ENCODE peak calls at places on chromosomes 1 and 21, in five cellular contexts. One of them, this sample, is unnamed.
A peak's percentile ranks its signal among the peaks of the same experiment; 100 is the strongest.

GRCh38 chr21:32241434-32241785 is 37.4 kb downstream of the MIS18A start:
- DNase-seq in GM23338: no peak
- DNase-seq in SK-N-SH: no peak
- DNase-seq in neuronal stem cell: no peak
- DNase-seq in neural progenitor cell: no peak
- DNase-seq in this sample: no peak

GRCh38 chr1:58861510-58861909 is 77.7 kb upstream of the JUN start:
- DNase-seq in SK-N-SH: no peak
- DNase-seq in neuronal stem cell: no peak
- DNase-seq in GM23338: no peak
- DNase-seq in neural progenitor cell: no peak
- DNase-seq in this sample: no peak

GRCh38 chr1:200733907-200734306 is 4.8 kb upstream of the CAMSAP2 start:
- DNase-seq in neural progenitor cell: no peak
- DNase-seq in SK-N-SH: no peak
- DNase-seq in GM23338: no peak
- DNase-seq in neuronal stem cell: no peak
- DNase-seq in this sample: no peak

GRCh38 chr1:108704501-108704900 is 8.2 kb upstream of the FNDC7 start:
- DNase-seq in neuronal stem cell: no peak
- DNase-seq in GM23338: no peak
- DNase-seq in neural progenitor cell: no peak
- DNase-seq in SK-N-SH: no peak
- DNase-seq in this sample: no peak

GRCh38 chr21:24118738-24119470 is 1488.4 kb downstream of the MRPL39 start:
- DNase-seq in neural progenitor cell: no peak
- DNase-seq in GM23338: no peak
- DNase-seq in neuronal stem cell: no peak
- DNase-seq in SK-N-SH: no peak
- DNase-seq in this sample: no peak

GRCh38 chr1:175802407-175803123 is 59.2 kb upstream of the TNR start:
- DNase-seq in neural progenitor cell: peak; percentile 12
- DNase-seq in neuronal stem cell: no peak
- DNase-seq in GM23338: peak; percentile 8
- DNase-seq in SK-N-SH: no peak
- DNase-seq in this sample: no peak

GRCh38 chr1:111199881-111200801 is at the start of gene DENND2D:
- DNase-seq in SK-N-SH: no peak
- DNase-seq in GM23338: no peak
- DNase-seq in neuronal stem cell: no peak
- DNase-seq in neural progenitor cell: no peak
- DNase-seq in this sample: no peak

GRCh38 chr21:22374218-22374969 is 1376.2 kb downstream of the NCAM2 start:
- DNase-seq in neural progenitor cell: peak; percentile 68
- DNase-seq in neuronal stem cell: peak; percentile 5
- DNase-seq in SK-N-SH: no peak
- DNase-seq in GM23338: peak; percentile 40
- DNase-seq in this sample: no peak

GRCh38 chr1:1185101-1185765 is 11.6 kb downstream of the TTLL10 start:
- DNase-seq in neural progenitor cell: peak; percentile 18
- DNase-seq in neuronal stem cell: no peak
- DNase-seq in SK-N-SH: peak; percentile 31
- DNase-seq in GM23338: peak; percentile 1
- DNase-seq in this sample: no peak

GRCh38 chr1:228090613-228091081 is 8.1 kb downstream of the ARF1 start:
- DNase-seq in SK-N-SH: no peak
- DNase-seq in neuronal stem cell: no peak
- DNase-seq in neural progenitor cell: no peak
- DNase-seq in GM23338: no peak
- DNase-seq in this sample: peak; percentile 90

GRCh38 chr21:28111151-28111619 is 881.5 kb downstream of the LTN1 start:
- DNase-seq in GM23338: no peak
- DNase-seq in neural progenitor cell: no peak
- DNase-seq in neuronal stem cell: no peak
- DNase-seq in SK-N-SH: peak; percentile 67
- DNase-seq in this sample: no peak

GRCh38 chr1:66940968-66941367 is 16.2 kb downstream of the MIER1 start:
- DNase-seq in neuronal stem cell: no peak
- DNase-seq in neural progenitor cell: no peak
- DNase-seq in SK-N-SH: no peak
- DNase-seq in GM23338: no peak
- DNase-seq in this sample: no peak

GRCh38 chr1:151286619-151287340 is 4.7 kb downstream of the ZNF687 start:
- DNase-seq in neural progenitor cell: no peak
- DNase-seq in neuronal stem cell: no peak
- DNase-seq in SK-N-SH: no peak
- DNase-seq in GM23338: no peak
- DNase-seq in this sample: no peak

GRCh38 chr1:35053433-35053832 is 21.7 kb upstream of the ZMYM6 start:
- DNase-seq in GM23338: no peak
- DNase-seq in neuronal stem cell: no peak
- DNase-seq in SK-N-SH: no peak
- DNase-seq in neural progenitor cell: no peak
- DNase-seq in this sample: no peak

GRCh38 chr1:23624440-23624839 is 65.1 kb upstream of the ID3 start:
- DNase-seq in SK-N-SH: no peak
- DNase-seq in neuronal stem cell: no peak
- DNase-seq in neural progenitor cell: no peak
- DNase-seq in GM23338: no peak
- DNase-seq in this sample: no peak

GRCh38 chr1:221449194-221449593 is 292.7 kb downstream of the DUSP10 start:
- DNase-seq in neural progenitor cell: no peak
- DNase-seq in neuronal stem cell: no peak
- DNase-seq in GM23338: no peak
- DNase-seq in SK-N-SH: no peak
- DNase-seq in this sample: no peak

GRCh38 chr1:153122831-153123421 is 9.6 kb upstream of the SPRR2F start:
- DNase-seq in SK-N-SH: no peak
- DNase-seq in GM23338: peak; percentile 94
- DNase-seq in neuronal stem cell: peak; percentile 12
- DNase-seq in neural progenitor cell: peak; percentile 16
- DNase-seq in this sample: peak; percentile 86

GRCh38 chr1:54371936-54372385 is 34.2 kb downstream of the SSBP3 start:
- DNase-seq in neuronal stem cell: no peak
- DNase-seq in GM23338: no peak
- DNase-seq in SK-N-SH: no peak
- DNase-seq in neural progenitor cell: no peak
- DNase-seq in this sample: no peak

GRCh38 chr1:7778133-7778628 is 5.9 kb upstream of the PER3 start:
- DNase-seq in GM23338: no peak
- DNase-seq in SK-N-SH: no peak
- DNase-seq in neuronal stem cell: no peak
- DNase-seq in neural progenitor cell: no peak
- DNase-seq in this sample: no peak

GRCh38 chr1:53393325-53393792 is 65.5 kb upstream of the LRP8 start:
- DNase-seq in neural progenitor cell: peak; percentile 87
- DNase-seq in SK-N-SH: peak; percentile 86
- DNase-seq in neuronal stem cell: peak; percentile 84
- DNase-seq in GM23338: peak; percentile 81
- DNase-seq in this sample: peak; percentile 37

GRCh38 chr1:167057297-167057688 is 32.9 kb downstream of the GPA33 start:
- DNase-seq in neural progenitor cell: peak; percentile 82
- DNase-seq in neuronal stem cell: peak; percentile 53
- DNase-seq in SK-N-SH: peak; percentile 50
- DNase-seq in GM23338: peak; percentile 81
- DNase-seq in this sample: peak; percentile 86

GRCh38 chr1:84715620-84716019 is 25.4 kb upstream of the SSX2IP start:
- DNase-seq in GM23338: no peak
- DNase-seq in neural progenitor cell: peak; percentile 77
- DNase-seq in SK-N-SH: no peak
- DNase-seq in neuronal stem cell: peak; percentile 36
- DNase-seq in this sample: no peak

GRCh38 chr1:54229281-54229891 is 29.4 kb downstream of the MRPL37 start:
- DNase-seq in SK-N-SH: peak; percentile 62
- DNase-seq in neuronal stem cell: no peak
- DNase-seq in neural progenitor cell: no peak
- DNase-seq in GM23338: no peak
- DNase-seq in this sample: no peak

GRCh38 chr1:55337801-55338447 is 122.8 kb upstream of the USP24 start:
- DNase-seq in neuronal stem cell: peak; percentile 18
- DNase-seq in neural progenitor cell: peak; percentile 74
- DNase-seq in SK-N-SH: peak; percentile 48
- DNase-seq in GM23338: peak; percentile 79
- DNase-seq in this sample: peak; percentile 31

GRCh38 chr1:61432616-61433388 is 292.1 kb downstream of the TM2D1 start:
- DNase-seq in GM23338: no peak
- DNase-seq in SK-N-SH: no peak
- DNase-seq in neuronal stem cell: no peak
- DNase-seq in neural progenitor cell: no peak
- DNase-seq in this sample: no peak

GRCh38 chr1:192783793-192784192 is 25.0 kb upstream of the RGS2 start:
- DNase-seq in GM23338: no peak
- DNase-seq in neural progenitor cell: no peak
- DNase-seq in neuronal stem cell: no peak
- DNase-seq in SK-N-SH: no peak
- DNase-seq in this sample: no peak

GRCh38 chr1:67717876-67718275 is 32.9 kb downstream of the GADD45A start:
- DNase-seq in SK-N-SH: no peak
- DNase-seq in neural progenitor cell: no peak
- DNase-seq in GM23338: no peak
- DNase-seq in neuronal stem cell: no peak
- DNase-seq in this sample: no peak

DNA sequence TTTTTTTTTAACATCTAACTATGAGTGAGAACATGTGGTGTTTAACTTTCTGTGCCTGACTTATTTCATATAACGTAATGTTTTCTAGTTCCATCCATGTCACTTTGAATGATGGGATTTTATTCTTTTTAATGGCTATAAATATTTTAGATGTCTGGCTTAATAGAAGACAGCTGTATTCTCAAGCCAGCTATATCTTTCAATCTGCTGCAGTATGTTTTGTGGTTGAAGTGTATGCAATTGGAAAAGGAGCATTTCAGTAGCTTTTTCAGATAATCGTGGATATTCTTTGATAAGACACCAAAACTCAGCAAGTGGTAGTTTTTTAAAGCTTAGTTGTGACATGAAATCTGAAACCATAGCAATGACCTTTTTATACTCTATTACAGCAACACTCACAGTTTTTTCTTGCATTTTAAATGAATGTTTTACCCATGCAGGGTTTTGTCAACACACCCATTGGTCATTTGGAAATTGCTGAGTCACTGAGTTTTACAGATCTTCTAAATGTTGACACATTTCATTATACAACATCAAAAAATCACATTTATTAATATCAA is 5.7 kb upstream of the SVBP start:
- DNase-seq in GM23338: no peak
- DNase-seq in SK-N-SH: peak; percentile 43
- DNase-seq in neuronal stem cell: no peak
- DNase-seq in neural progenitor cell: no peak
- DNase-seq in this sample: no peak
- H2AFZ ChIP-seq in GM23338: no peak overlapping the region
- H2AFZ ChIP-seq in SK-N-SH: no peak overlapping the region
- H2AFZ ChIP-seq in neuronal stem cell: no peak overlapping the region
- H2AFZ ChIP-seq in neural progenitor cell: no peak overlapping the region
- H2AFZ ChIP-seq in this sample: no peak overlapping the region

GRCh38 chr1:230174041-230174440 is 107.0 kb downstream of the GALNT2 start:
- DNase-seq in GM23338: no peak
- DNase-seq in SK-N-SH: no peak
- DNase-seq in neural progenitor cell: no peak
- DNase-seq in neuronal stem cell: no peak
- DNase-seq in this sample: no peak
- H3K4me2 ChIP-seq in GM23338: no peak overlapping the region
- H3K4me2 ChIP-seq in SK-N-SH: no peak overlapping the region
- H3K4me2 ChIP-seq in neural progenitor cell: no peak overlapping the region
- H3K4me2 ChIP-seq in neuronal stem cell: no peak overlapping the region
- H3K4me2 ChIP-seq in this sample: no peak overlapping the region

GRCh38 chr1:21901473-21901847 is 35.6 kb downstream of the HSPG2 start:
- DNase-seq in neural progenitor cell: peak; percentile 27
- DNase-seq in SK-N-SH: no peak
- DNase-seq in neuronal stem cell: no peak
- DNase-seq in GM23338: no peak
- DNase-seq in this sample: no peak
- H3K4me3 ChIP-seq in neural progenitor cell: no peak overlapping the region
- H3K4me3 ChIP-seq in SK-N-SH: no peak overlapping the region
- H3K4me3 ChIP-seq in neuronal stem cell: no peak overlapping the region
- H3K4me3 ChIP-seq in GM23338: no peak overlapping the region
- H3K4me3 ChIP-seq in this sample: no peak overlapping the region

GRCh38 chr1:205926213-205926612 is 17.0 kb downstream of the SLC26A9 start:
- DNase-seq in SK-N-SH: no peak
- DNase-seq in neural progenitor cell: no peak
- DNase-seq in neuronal stem cell: no peak
- DNase-seq in GM23338: no peak
- DNase-seq in this sample: no peak

GRCh38 chr1:205926636-205927035 is 16.6 kb downstream of the SLC26A9 start:
- DNase-seq in neuronal stem cell: no peak
- DNase-seq in SK-N-SH: no peak
- DNase-seq in GM23338: no peak
- DNase-seq in neural progenitor cell: no peak
- DNase-seq in this sample: no peak

GRCh38 chr1:205924436-205924742 is 18.9 kb downstream of the SLC26A9 start:
- DNase-seq in SK-N-SH: no peak
- DNase-seq in GM23338: no peak
- DNase-seq in neuronal stem cell: no peak
- DNase-seq in neural progenitor cell: no peak
- DNase-seq in this sample: no peak

GRCh38 chr1:205927247-205927646 is 16.0 kb downstream of the SLC26A9 start:
- DNase-seq in neuronal stem cell: no peak
- DNase-seq in SK-N-SH: no peak
- DNase-seq in neural progenitor cell: no peak
- DNase-seq in GM23338: no peak
- DNase-seq in this sample: no peak

DNA sequence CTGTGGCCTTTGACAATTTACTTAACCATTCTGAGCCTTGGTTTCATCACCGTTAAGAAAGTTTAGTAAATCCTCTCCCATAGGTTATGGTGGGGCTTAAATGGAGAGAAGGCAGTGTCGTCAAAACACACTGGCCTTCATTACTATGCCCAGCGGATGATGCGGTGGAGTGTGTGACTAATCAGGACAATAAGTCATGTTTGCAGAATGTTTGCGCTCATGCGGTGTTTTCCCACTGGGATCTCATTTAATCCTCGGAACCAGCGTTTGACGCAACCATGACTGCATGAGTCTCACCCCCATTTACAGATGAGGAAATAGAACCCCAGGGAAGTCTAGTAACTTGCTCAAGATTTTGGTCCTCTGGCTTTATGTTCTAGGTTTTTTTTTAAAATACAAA is 17.5 kb downstream of the SLC26A9 start:
- DNase-seq in neural progenitor cell: no peak
- DNase-seq in GM23338: no peak
- DNase-seq in neuronal stem cell: no peak
- DNase-seq in SK-N-SH: no peak
- DNase-seq in this sample: no peak
- H2AFZ ChIP-seq in neural progenitor cell: no peak overlapping the region
- H2AFZ ChIP-seq in GM23338: no peak overlapping the region
- H2AFZ ChIP-seq in neuronal stem cell: no peak overlapping the region
- H2AFZ ChIP-seq in SK-N-SH: no peak overlapping the region
- H2AFZ ChIP-seq in this sample: no peak overlapping the region

DNA sequence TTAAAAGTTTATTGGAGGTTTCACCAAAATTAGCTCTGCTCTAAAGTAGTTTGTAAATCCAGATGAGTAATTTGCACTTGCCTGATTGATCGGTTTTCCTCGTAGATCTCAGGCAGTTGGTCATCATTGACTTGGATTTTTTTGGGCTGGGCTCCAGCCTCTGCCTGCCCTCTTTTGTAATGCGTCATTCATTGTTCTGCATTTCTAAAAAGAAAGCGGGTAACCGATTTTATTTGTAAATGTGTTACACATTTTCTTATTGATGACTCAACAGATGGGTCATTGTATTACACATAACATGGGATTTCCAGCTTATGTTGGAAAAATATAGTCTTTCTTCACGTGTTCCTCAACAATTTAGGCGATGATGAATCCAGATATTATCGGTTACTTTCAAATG is 5.5 kb downstream of the ETS2 start:
- DNase-seq in neuronal stem cell: no peak
- DNase-seq in neural progenitor cell: no peak
- DNase-seq in SK-N-SH: no peak
- DNase-seq in GM23338: peak; percentile 51
- DNase-seq in this sample: no peak
- H3K4me2 ChIP-seq in neuronal stem cell: no peak overlapping the region
- H3K4me2 ChIP-seq in neural progenitor cell: peak overlapping the region; percentile 18
- H3K4me2 ChIP-seq in SK-N-SH: peak overlapping the region; percentile 1
- H3K4me2 ChIP-seq in GM23338: peak overlapping the region; percentile 71
- H3K4me2 ChIP-seq in this sample: no peak overlapping the region